ENCODE peak calls at places on chromosomes 13 and 19, in five cellular contexts. J is glutamatergic neuron, L is tibial artery, N is IMR-90, A is neural crest cell. U is an unnamed sample.

GRCh38 chr19:4596033-4596904 is 36.8 kb upstream of the SEMA6B start:
- DNase-seq in J (peak), L (no peak), N (no peak), A (no peak), U (no peak)

GRCh38 chr13:35694549-35695233 is 218.2 kb upstream of the MAB21L1 start:
- DNase-seq in J (no peak), L (no peak), N (no peak), A (no peak), U (no peak)

GRCh38 chr13:25939961-25940687 is 111.7 kb downstream of the SHISA2 start:
- DNase-seq in J (no peak), L (no peak), N (no peak), A (no peak), U (no peak)

GRCh38 chr19:28960586-28960985 is 252.4 kb downstream of the UQCRFS1 start:
- DNase-seq in J (no peak), L (no peak), N (no peak), A (no peak), U (no peak)

GRCh38 chr19:6424939-6425731 is 524 bp upstream of the KHSRP start:
- DNase-seq in J (peak), L (peak), N (peak), A (peak), U (peak)

GRCh38 chr13:101018720-101019119 is 344.1 kb upstream of the TMTC4 start:
- DNase-seq in J (no peak), L (no peak), N (peak), A (no peak), U (peak)

GRCh38 chr19:15426485-15427349 is 7.9 kb upstream of the AKAP8L start:
- DNase-seq in J (no peak), L (no peak), N (no peak), A (no peak), U (no peak)

GRCh38 chr13:78786399-78786879 is 127.5 kb upstream of the OBI1 start:
- DNase-seq in J (no peak), L (no peak), N (no peak), A (no peak), U (no peak)

GRCh38 chr19:13872339-13872694 is 4.6 kb upstream of the NANOS3 start:
- DNase-seq in J (no peak), L (no peak), N (no peak), A (no peak), U (no peak)

GRCh38 chr13:111634410-111634809 is 314.0 kb downstream of the TEX29 start:
- DNase-seq in J (no peak), L (no peak), N (no peak), A (no peak), U (no peak)

GRCh38 chr19:32354345-32354744 is 8.9 kb downstream of the ZNF507 start:
- DNase-seq in J (no peak), L (no peak), N (no peak), A (no peak), U (no peak)

GRCh38 chr19:32355309-32355708 is 9.9 kb downstream of the ZNF507 start:
- DNase-seq in J (no peak), L (no peak), N (no peak), A (no peak), U (no peak)

GRCh38 chr19:32359581-32359980 is 14.2 kb downstream of the ZNF507 start:
- DNase-seq in J (no peak), L (no peak), N (no peak), A (no peak), U (no peak)

GRCh38 chr19:32358311-32358710 is 12.9 kb downstream of the ZNF507 start:
- DNase-seq in J (no peak), L (no peak), N (no peak), A (no peak), U (no peak)

DNA sequence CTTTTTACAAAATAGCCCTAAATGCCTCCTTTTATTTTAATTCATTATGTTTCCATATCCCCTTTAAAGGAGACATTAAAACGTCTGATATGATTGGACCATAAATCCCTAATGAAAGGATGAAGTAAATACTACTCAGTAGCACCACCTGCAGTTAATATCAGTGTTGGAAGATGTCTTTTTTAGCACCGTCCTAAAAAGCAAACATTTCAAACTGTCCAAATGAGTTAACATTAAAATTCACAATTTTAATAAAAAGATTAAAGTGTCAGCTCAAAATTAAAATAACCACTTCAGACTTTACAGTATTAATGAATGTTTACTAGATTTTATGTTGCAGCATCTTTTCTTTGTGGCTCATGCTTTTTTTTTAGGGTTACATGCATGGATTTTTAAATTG is 12.3 kb downstream of the ZNF507 start:
- DNase-seq in J (no peak), L (no peak), N (no peak), A (no peak), U (no peak)
- TF ChIP-seq CTCF in J (no peak), L (no peak), N (peak), A (peak), U (peak)

GRCh38 chr13:99027260-99027659 is 49.4 kb upstream of the DOCK9 start:
- DNase-seq in J (no peak), L (no peak), N (no peak), A (no peak), U (no peak)

GRCh38 chr13:99029576-99029975 is 51.7 kb upstream of the DOCK9 start:
- DNase-seq in J (no peak), L (no peak), N (no peak), A (no peak), U (no peak)

GRCh38 chr13:99031725-99032298 is 53.9 kb upstream of the DOCK9 start:
- DNase-seq in J (no peak), L (no peak), N (no peak), A (no peak), U (peak)

GRCh38 chr13:99027661-99028425 is 50.0 kb upstream of the DOCK9 start:
- DNase-seq in J (no peak), L (no peak), N (no peak), A (no peak), U (no peak)

GRCh38 chr13:99028890-99029289 is 51.0 kb upstream of the DOCK9 start:
- DNase-seq in J (no peak), L (no peak), N (no peak), A (no peak), U (no peak)
- TF ChIP-seq CTCF in J (peak), L (no peak), N (no peak), A (peak), U (peak)

DNA sequence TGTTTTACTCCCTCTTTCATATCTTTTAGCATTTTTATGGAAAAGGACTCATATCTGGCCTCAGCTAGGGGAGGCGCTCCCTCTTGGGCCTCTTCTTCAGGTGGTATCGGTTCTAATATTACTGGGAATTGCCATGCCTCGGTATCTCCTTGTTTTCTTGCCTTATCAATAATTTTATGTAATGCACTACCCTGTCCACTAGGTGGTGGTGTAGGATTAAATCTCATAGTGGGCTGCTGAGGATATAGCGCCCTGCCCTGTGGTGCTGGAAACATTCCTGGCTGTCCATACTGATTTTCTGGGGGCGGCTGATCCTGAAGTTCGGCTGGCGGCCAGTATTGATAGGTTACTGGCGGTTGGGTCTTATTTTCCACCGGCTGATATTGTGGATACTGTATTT is 35.8 kb downstream of the ZNF420 start:
- DNase-seq in J (no peak), L (no peak), N (no peak), A (no peak), U (no peak)
- TF ChIP-seq CTCF in J (peak), L (no peak), N (no peak), A (peak), U (no peak)

DNA sequence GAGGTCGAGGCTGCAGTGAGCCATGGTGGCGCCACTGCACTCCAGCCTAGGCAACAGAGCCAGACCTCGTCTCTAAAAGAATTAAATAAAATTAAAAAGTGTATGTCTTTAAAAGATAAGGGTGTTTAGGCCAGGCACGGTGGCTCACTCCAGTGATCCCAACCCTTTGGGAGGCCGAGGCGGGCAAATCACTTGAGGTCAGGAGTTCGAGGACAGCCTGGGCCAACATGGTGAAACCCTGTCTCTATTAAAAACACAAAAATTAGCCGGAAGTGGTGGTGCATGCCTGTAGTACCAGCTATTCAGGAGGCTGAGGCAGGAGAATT is 7.5 kb upstream of the SDHAF1 start:
- DNase-seq in J (no peak), L (no peak), N (no peak), A (no peak), U (no peak)
- TF ChIP-seq CTCF in J (no peak), L (no peak), N (no peak), A (no peak), U (no peak)

DNA sequence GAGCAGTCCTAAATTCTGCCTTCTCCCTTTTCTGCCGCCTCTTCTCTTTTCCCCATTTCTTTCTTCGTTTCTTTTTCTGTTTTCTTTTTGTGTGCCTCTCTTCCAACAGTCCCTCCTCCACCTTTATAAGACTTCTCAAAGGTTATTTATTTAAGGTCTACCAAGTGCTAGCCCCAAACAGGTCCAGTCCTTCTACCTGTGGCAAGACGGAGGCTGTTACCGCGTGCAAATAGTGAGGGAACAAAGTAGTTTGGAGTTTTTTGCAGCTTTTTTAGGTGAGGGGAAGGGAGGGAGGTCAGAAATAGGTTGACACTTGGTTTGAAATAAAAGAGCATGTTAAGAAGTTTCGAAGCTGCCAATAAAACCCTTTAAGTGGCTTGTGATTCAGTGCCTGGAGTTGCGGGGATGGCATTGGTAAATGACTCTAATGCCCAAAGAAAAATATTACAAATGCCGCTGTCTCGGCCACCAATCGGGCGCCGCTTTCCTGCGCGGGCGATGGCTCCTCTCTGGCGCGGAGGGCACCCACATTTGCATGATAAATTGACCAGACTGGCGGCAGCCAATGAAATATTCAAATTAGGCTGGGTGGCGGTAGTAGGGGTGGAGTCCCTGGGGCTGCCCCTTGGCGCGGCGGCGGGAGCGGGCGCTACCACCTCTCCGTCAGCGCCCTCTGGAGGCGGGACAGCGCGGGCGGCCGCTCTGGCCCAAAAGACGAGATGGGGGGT is 7.5 kb upstream of the TSHZ3 start:
- DNase-seq in J (peak), L (no peak), N (no peak), A (no peak), U (no peak)
- TF ChIP-seq CTCF in J (peak), L (no peak), N (no peak), A (peak), U (peak)